ENCODE peak calls at places on chromosomes 11 and 22, in five cellular contexts. B is fibroblast of mammary gland, X is B cell, P is pancreas, C is HFFc6. Q is an unnamed sample.

GRCh38 chr11:60871378-60872061 is 4.2 kb downstream of the ZP1 start:
- DNase-seq in P (no peak), B (peak), C (peak), X (no peak), Q (no peak)

GRCh38 chr11:86571273-86571948 is 101.0 kb downstream of the ME3 start:
- DNase-seq in X (no peak), B (no peak), P (no peak), C (no peak), Q (no peak)

GRCh38 chr11:77093056-77093891 is 9.4 kb upstream of the OMP start:
- DNase-seq in P (no peak), C (no peak), B (no peak), X (no peak), Q (no peak)

GRCh38 chr11:78365381-78365792 is 52.2 kb downstream of the GAB2 start:
- DNase-seq in X (no peak), P (no peak), C (peak), B (no peak), Q (no peak)

GRCh38 chr11:83272627-83273026 is 13.5 kb downstream of the CCDC90B start:
- DNase-seq in X (no peak), B (peak), P (no peak), C (peak), Q (no peak)

GRCh38 chr11:117572129-117572528 is 224.9 kb downstream of the DSCAML1 start:
- DNase-seq in X (no peak), B (no peak), P (no peak), C (no peak), Q (no peak)

GRCh38 chr22:40487663-40488249 is 117.4 kb downstream of the SGSM3 start:
- DNase-seq in P (no peak), X (peak), C (peak), B (peak), Q (peak)

GRCh38 chr11:9601041-9601875 is 27.8 kb downstream of the WEE1 start:
- DNase-seq in B (peak), X (peak), P (no peak), C (peak), Q (peak)

GRCh38 chr11:2691991-2692841 is 7.6 kb downstream of the KCNQ1OT1 start:
- DNase-seq in P (no peak), X (no peak), B (no peak), C (no peak), Q (no peak)

GRCh38 chr22:48205790-48206189 is 1443.3 kb downstream of the TBC1D22A start:
- DNase-seq in X (no peak), B (no peak), P (no peak), C (no peak), Q (no peak)

GRCh38 chr22:36197601-36198146 is 3.9 kb downstream of the APOL4 start:
- DNase-seq in C (no peak), B (no peak), P (no peak), X (no peak), Q (peak)

GRCh38 chr11:57214494-57214893 is 22.6 kb downstream of the APLNR start:
- DNase-seq in B (peak), P (no peak), C (peak), X (no peak), Q (no peak)

GRCh38 chr11:61975638-61976419 is 8.4 kb upstream of the FTH1 start:
- DNase-seq in B (no peak), X (no peak), C (no peak), P (no peak), Q (no peak)

GRCh38 chr11:69479591-69480271 is 1.7 kb upstream of the LINC01488 start:
- DNase-seq in P (no peak), X (no peak), C (no peak), B (no peak), Q (no peak)

GRCh38 chr11:45180158-45180887 is 33.9 kb downstream of the PRDM11 start:
- DNase-seq in C (peak), B (no peak), P (peak), X (no peak), Q (peak)

GRCh38 chr11:5226732-5227327 is at the start of gene HBB:
- DNase-seq in X (no peak), B (no peak), P (no peak), C (no peak), Q (no peak)

GRCh38 chr11:75534291-75535038 is 8.7 kb upstream of the GDPD5 start:
- DNase-seq in B (no peak), X (no peak), C (no peak), P (no peak), Q (no peak)

GRCh38 chr11:93572621-93573020 is 29.4 kb upstream of the SMCO4 start:
- DNase-seq in P (no peak), B (no peak), X (no peak), C (no peak), Q (no peak)

GRCh38 chr11:120917536-120918239 is 106.2 kb upstream of the TBCEL start:
- DNase-seq in C (no peak), P (no peak), X (no peak), B (no peak), Q (no peak)

GRCh38 chr11:75499423-75500305 is 26.1 kb downstream of the GDPD5 start:
- DNase-seq in P (no peak), C (peak), B (peak), X (no peak), Q (no peak)

GRCh38 chr22:36419912-36420882 is 32.4 kb upstream of the MYH9 start:
- DNase-seq in P (no peak), C (no peak), X (no peak), B (peak), Q (no peak)

GRCh38 chr11:31237819-31238771 is 131.4 kb downstream of the DCDC1 start:
- DNase-seq in P (no peak), X (no peak), B (peak), C (no peak), Q (no peak)

GRCh38 chr22:19455585-19456370 is 8.3 kb upstream of the C22orf39 start:
- DNase-seq in P (no peak), X (no peak), C (no peak), B (peak), Q (no peak)

GRCh38 chr22:30717952-30718351 is 23.3 kb downstream of the OSBP2 start:
- DNase-seq in C (no peak), P (no peak), X (no peak), B (no peak), Q (no peak)

GRCh38 chr11:122159173-122159701 is 43.2 kb upstream of the BLID start:
- DNase-seq in X (no peak), P (no peak), B (peak), C (peak), Q (no peak)

GRCh38 chr11:9914064-9914463 is 250.2 kb downstream of the SWAP70 start:
- DNase-seq in X (no peak), C (no peak), B (no peak), P (no peak), Q (no peak)

GRCh38 chr22:44389926-44390925 is 77.5 kb upstream of the SHISAL1 start:
- DNase-seq in X (no peak), B (no peak), C (no peak), P (no peak), Q (no peak)

GRCh38 chr22:37014835-37015586 is 4.2 kb downstream of the TST start:
- DNase-seq in C (no peak), P (no peak), X (no peak), B (no peak), Q (no peak)

GRCh38 chr11:61743486-61744095 is 8.8 kb upstream of the MYRF start:
- DNase-seq in B (no peak), X (no peak), P (no peak), C (no peak), Q (no peak)

GRCh38 chr11:58498464-58498863 is 9.4 kb downstream of the OR5B21 start:
- DNase-seq in C (no peak), B (no peak), P (no peak), X (no peak), Q (no peak)

GRCh38 chr11:58494096-58494495 is 13.8 kb downstream of the OR5B21 start:
- DNase-seq in C (peak), X (no peak), P (no peak), B (peak), Q (no peak)

GRCh38 chr11:58497951-58498350 is 10.0 kb downstream of the OR5B21 start:
- DNase-seq in P (no peak), C (no peak), X (no peak), B (no peak), Q (no peak)

GRCh38 chr11:58493676-58494075 is 14.2 kb downstream of the OR5B21 start:
- DNase-seq in X (no peak), P (no peak), C (peak), B (peak), Q (no peak)

GRCh38 chr11:58495906-58496305 is 12.0 kb downstream of the OR5B21 start:
- DNase-seq in C (no peak), P (no peak), B (no peak), X (no peak), Q (no peak)
- TF ChIP-seq CTCF in C (no peak), P (no peak), B (no peak), X (no peak), Q (no peak)

GRCh38 chr11:47284151-47284550 is 14.2 kb downstream of the MADD start:
- DNase-seq in B (no peak), P (no peak), C (no peak), X (no peak), Q (no peak)
- TF ChIP-seq CTCF in B (no peak), P (no peak), C (no peak), X (no peak), Q (no peak)

GRCh38 chr11:87832216-87832615 is 343.0 kb downstream of the RAB38 start:
- DNase-seq in P (no peak), C (no peak), B (no peak), X (no peak), Q (no peak)
- TF ChIP-seq CTCF in P (no peak), C (no peak), B (no peak), X (no peak), Q (no peak)

DNA sequence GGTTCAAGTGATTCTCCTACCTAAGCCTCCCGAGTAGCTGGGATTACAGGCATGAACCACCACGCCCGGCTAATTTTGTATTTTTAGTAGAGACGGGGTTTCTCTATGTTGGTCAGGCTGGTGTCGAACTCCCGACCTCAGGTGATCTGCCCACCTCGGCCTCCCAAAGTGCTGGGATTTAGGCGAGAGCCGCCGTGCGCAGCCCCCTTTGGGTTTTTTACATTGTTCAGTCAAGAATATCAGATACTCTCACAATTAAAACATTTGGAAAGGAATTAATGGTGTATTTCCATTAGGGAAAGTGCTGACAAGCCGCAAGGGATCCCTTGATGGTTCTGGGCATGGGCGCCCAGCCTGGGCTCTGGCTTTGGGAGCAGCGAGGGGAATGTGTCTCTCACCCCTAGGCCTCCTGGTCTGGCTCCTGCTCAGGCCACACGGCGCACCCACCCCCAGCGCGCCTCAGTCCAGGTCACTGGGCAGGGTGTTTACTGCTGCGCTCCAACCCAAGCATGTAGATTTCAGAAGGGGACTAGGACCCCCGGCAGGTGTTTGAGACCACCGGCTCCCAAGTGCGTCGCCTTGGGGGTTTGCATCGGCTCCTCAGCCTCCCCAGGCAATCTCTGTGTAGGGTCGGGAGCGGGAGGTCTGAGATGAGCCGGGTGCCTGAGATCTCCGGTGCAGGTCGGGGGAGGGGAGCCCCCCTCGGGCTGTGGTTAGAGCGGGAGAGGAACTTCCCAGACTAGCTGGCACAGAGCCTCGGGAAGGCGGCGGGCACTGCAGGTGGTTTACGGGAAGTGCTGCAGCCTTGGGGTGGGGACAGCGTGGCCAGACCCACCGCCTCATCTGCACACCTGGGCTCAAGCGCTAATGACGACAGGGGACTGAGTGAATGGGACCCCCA is 820 bp upstream of the IRF7 start:
- DNase-seq in X (no peak), C (no peak), B (no peak), P (peak), Q (no peak)
- TF ChIP-seq CTCF in X (no peak), C (no peak), B (no peak), P (no peak), Q (no peak)

GRCh38 chr22:22857607-22858558 is 29.7 kb upstream of the IGLL5 start:
- DNase-seq in B (no peak), C (no peak), X (no peak), P (no peak), Q (no peak)
- TF ChIP-seq CTCF in B (no peak), C (no peak), X (no peak), P (no peak), Q (no peak)

DNA sequence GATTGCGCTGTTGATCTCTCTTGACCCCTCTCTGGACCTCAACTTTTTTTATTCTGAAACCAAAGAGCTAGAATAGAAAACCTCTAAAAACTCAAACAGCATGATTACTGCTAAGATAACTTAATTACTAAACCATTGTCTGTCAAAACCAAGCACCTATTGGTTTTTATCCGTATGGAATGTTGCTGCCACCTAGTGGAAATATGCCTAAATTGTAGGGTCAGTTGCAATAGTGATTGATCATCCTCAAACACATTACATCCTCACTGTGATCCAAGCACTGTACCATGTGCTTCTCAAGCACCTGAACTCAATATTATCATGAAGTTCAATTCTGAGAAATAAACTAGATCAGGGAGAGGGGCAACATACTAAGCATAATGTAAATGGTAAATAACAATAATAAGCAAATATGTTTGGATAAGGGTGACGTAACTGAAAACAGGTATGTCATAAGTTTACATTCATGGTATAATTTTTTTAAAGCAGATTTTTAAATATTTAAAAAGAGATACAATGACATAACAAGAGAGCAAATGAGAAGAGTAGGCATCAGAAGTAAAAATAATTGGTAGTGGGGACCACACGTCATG is 3.8 kb upstream of the OR5A2 start:
- DNase-seq in B (peak), C (peak), X (peak), P (peak), Q (peak)
- TF ChIP-seq CTCF in B (peak), C (peak), X (peak), P (peak), Q (peak)

DNA sequence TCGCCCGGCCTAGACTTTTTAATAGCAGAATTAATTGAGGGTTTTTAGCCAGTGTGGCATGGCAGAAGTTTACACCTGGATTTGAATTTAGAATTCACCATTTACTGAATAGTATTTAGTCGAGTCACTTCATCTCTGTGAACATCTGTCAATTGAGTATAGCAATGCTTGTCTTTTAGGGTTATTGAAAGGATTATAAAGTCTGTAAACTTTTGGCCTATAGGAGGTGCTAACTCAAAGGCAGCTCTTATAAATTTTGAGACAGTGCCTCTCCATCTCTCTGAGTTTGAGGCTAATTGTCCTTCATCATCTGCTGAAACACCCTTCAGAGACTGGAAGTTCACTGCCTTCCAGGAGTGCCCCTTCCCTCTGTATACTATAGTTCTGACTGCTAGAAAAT is 205.0 kb downstream of the NELL1 start:
- DNase-seq in B (no peak), C (no peak), X (no peak), P (no peak), Q (no peak)
- TF ChIP-seq CTCF in B (no peak), C (no peak), X (no peak), P (no peak), Q (no peak)

GRCh38 chr11:19800162-19800561 is 87.5 kb downstream of the NAV2 start:
- DNase-seq in P (no peak), B (no peak), X (no peak), C (peak), Q (no peak)
- TF ChIP-seq CTCF in P (no peak), B (peak), X (no peak), C (peak), Q (no peak)